ENCODE peak calls at places on chromosome 19, in four cellular contexts. G is Panc1, J is astrocyte of the spinal cord, P is choroid plexus epithelial cell. O is an unnamed sample.

GRCh38 chr19:48991823-48992570 is 1.1 kb downstream of the GYS1 start:
- DNase-seq in G (no peak), J (peak; percentile 77), P (peak; percentile 91), O (peak; percentile 58)

GRCh38 chr19:42563352-42564210 is 31.1 kb downstream of the CEACAM8 start:
- DNase-seq in G (peak; percentile 22), J (peak; percentile 29), P (peak; percentile 72), O (peak; percentile 6)

GRCh38 chr19:17325881-17326594 is 8.6 kb downstream of the ANO8 start:
- DNase-seq in G (no peak), J (peak; percentile 32), P (no peak), O (no peak)

GRCh38 chr19:32361574-32362317 is 16.3 kb downstream of the ZNF507 start:
- DNase-seq in G (no peak), J (no peak), P (no peak), O (no peak)

GRCh38 chr19:41411682-41412265 is 14.2 kb downstream of the BCKDHA start:
- DNase-seq in G (no peak), J (no peak), P (no peak), O (no peak)

GRCh38 chr19:12956446-12957388 is at the start of gene GADD45GIP1:
- DNase-seq in G (no peak), J (peak; percentile 77), P (peak; percentile 77), O (no peak)

GRCh38 chr19:54586397-54586796 is 7.0 kb upstream of the LILRA1 start:
- DNase-seq in G (no peak), J (no peak), P (no peak), O (no peak)

GRCh38 chr19:49132974-49133609 is 13.7 kb downstream of the PPFIA3 start:
- DNase-seq in G (no peak), J (no peak), P (no peak), O (no peak)

GRCh38 chr19:44879309-44880065 is 11.6 kb upstream of the TOMM40 start:
- DNase-seq in G (no peak), J (no peak), P (no peak), O (no peak)

GRCh38 chr19:40609561-40610395 is 8.6 kb downstream of the LTBP4 start:
- DNase-seq in G (no peak), J (peak; percentile 85), P (peak; percentile 62), O (no peak)

GRCh38 chr19:6076675-6077463 is 33.4 kb downstream of the RFX2 start:
- DNase-seq in G (no peak), J (peak; percentile 91), P (peak; percentile 86), O (peak; percentile 91)

GRCh38 chr19:8506402-8506957 is 4.0 kb upstream of the PRAM1 start:
- DNase-seq in G (no peak), J (no peak), P (no peak), O (no peak)
- TF ChIP-seq CTCF in G (peak; percentile 61), J (no peak), P (no peak), O (no peak)

DNA sequence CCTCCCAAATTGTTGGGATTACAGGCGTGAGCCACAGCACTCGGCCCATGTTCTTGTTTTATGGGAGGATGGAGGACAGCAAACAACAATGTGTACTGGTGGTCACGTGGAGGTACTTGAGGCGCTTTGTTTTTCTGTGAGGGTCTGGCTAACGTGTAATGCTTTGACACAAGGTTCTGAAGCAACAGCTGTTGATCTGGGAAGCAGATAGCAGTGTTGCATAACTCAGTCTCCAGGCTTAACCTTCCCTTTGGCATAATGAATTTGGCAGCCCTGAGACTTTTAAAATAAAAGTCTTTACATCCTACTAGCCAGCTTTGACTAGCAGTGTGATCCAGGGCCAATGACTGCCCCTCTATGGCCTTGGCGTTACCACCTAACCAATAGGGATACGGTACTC is 6.9 kb upstream of the ZNF580 start:
- DNase-seq in G (no peak), J (no peak), P (no peak), O (no peak)
- H3K4me3 ChIP-seq in G (no peak overlapping the region), J (no peak overlapping the region), P (no peak overlapping the region), O (no peak overlapping the region)

DNA sequence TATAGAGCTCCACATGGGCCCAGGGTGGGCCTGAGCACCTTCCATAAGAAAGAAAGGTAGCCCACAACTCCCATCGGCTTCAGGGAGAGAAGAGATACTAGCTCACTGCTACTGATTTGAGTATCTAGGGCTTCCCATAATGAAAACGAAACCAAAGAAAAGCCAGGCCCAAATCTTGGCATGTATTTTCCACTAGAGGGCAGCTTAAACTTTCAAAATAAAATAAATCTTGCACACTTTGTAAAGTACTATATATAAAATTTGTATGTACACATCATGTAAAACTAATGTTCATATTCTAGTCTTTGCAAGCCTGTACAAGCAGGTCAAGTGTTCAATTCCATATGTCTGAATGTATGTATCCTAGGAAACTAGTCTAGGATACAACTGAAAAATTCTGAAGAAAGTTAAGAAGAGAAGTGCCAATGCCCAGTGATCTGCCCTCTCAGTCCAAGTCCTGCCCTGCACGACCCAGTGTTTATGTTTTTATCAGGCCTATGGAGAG is 475.9 kb downstream of the UQCRFS1 start:
- DNase-seq in G (no peak), J (peak; percentile 22), P (peak; percentile 70), O (peak; percentile 22)
- TF ChIP-seq CTCF in G (peak; percentile 76), J (peak; percentile 41), P (peak; percentile 60), O (peak; percentile 63)

DNA sequence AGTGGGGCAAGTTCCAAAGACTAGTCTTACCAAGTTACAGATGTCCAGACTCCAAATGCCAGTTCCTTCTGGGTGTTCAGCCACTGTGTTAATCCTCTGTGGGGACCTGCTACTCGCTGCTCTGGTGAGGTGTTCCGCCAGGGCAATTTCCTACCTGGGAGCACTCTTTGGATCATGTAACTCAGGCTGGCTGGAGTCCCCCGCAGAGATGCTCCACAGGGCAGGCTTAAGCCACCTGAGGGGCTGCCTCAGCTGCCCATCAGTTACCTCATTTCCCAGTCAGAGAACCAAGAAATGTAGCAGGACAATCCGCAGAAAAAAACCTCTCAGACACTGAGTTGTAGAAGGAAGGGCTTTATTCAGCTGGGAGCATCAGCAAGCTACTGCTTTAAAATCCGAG is 133.8 kb downstream of the ZNF737 start:
- DNase-seq in G (no peak), J (no peak), P (no peak), O (no peak)
- H3K4me3 ChIP-seq in G (no peak overlapping the region), J (no peak overlapping the region), P (no peak overlapping the region), O (no peak overlapping the region)

GRCh38 chr19:11347546-11347945 is 1.2 kb downstream of the CCDC159 start:
- DNase-seq in G (no peak), J (no peak), P (no peak), O (no peak)
- TF ChIP-seq CTCF in G (no peak), J (no peak), P (no peak), O (no peak)

GRCh38 chr19:4059493-4059880 is 7.2 kb downstream of the ZBTB7A start:
- DNase-seq in G (no peak), J (no peak), P (no peak), O (no peak)
- H3K4me3 ChIP-seq in G (peak overlapping the region; percentile 7), J (no peak overlapping the region), P (no peak overlapping the region), O (no peak overlapping the region)

GRCh38 chr19:46297700-46298476 is 1.0 kb downstream of the HIF3A start:
- DNase-seq in G (no peak), J (peak; percentile 40), P (peak; percentile 82), O (no peak)
- TF ChIP-seq CTCF in G (no peak), J (peak; percentile 30), P (peak; percentile 47), O (no peak)

GRCh38 chr19:46911456-46911855 is 50.7 kb downstream of the ARHGAP35 start:
- DNase-seq in G (no peak), J (no peak), P (no peak), O (no peak)

GRCh38 chr19:46916971-46917370 is 56.2 kb downstream of the ARHGAP35 start:
- DNase-seq in G (no peak), J (no peak), P (no peak), O (no peak)

GRCh38 chr19:46915386-46915785 is 54.6 kb downstream of the ARHGAP35 start:
- DNase-seq in G (no peak), J (no peak), P (peak; percentile 50), O (no peak)

GRCh38 chr19:46913852-46914430 is 53.1 kb downstream of the ARHGAP35 start:
- DNase-seq in G (no peak), J (peak; percentile 71), P (peak; percentile 47), O (no peak)

GRCh38 chr19:46913198-46913851 is 52.5 kb downstream of the ARHGAP35 start:
- DNase-seq in G (no peak), J (no peak), P (no peak), O (no peak)
- H3K4me3 ChIP-seq in G (no peak overlapping the region), J (no peak overlapping the region), P (no peak overlapping the region), O (no peak overlapping the region)

O was measured in astrocyte of the cerebellum.